ENCODE peak calls at places on chromosomes 7 and 10, in six cellular contexts. One of them, this sample, is unnamed.

GRCh38 chr7:149776305-149776704 is 2.9 kb upstream of the ZNF467 start:
- DNase-seq in left ventricle myocardium inferior: peak
- DNase-seq in fibroblast of lung: no peak
- DNase-seq in uterus: no peak
- DNase-seq in substantia nigra: no peak
- DNase-seq in GM23248: no peak
- DNase-seq in this sample: no peak

GRCh38 chr7:28488061-28488791 is 75.9 kb downstream of the CREB5 start:
- DNase-seq in left ventricle myocardium inferior: no peak
- DNase-seq in fibroblast of lung: no peak
- DNase-seq in uterus: no peak
- DNase-seq in substantia nigra: no peak
- DNase-seq in GM23248: no peak
- DNase-seq in this sample: no peak

GRCh38 chr10:59907537-59907917 is 1.2 kb upstream of the CCDC6 start:
- DNase-seq in left ventricle myocardium inferior: no peak
- DNase-seq in fibroblast of lung: no peak
- DNase-seq in uterus: no peak
- DNase-seq in substantia nigra: no peak
- DNase-seq in GM23248: no peak
- DNase-seq in this sample: no peak

GRCh38 chr7:261341-262250 is 28.4 kb upstream of the FOXL3 start:
- DNase-seq in left ventricle myocardium inferior: peak
- DNase-seq in fibroblast of lung: no peak
- DNase-seq in uterus: no peak
- DNase-seq in substantia nigra: no peak
- DNase-seq in GM23248: no peak
- DNase-seq in this sample: no peak

GRCh38 chr7:54778166-54778565 is 19.2 kb upstream of the SEC61G start:
- DNase-seq in left ventricle myocardium inferior: no peak
- DNase-seq in fibroblast of lung: no peak
- DNase-seq in uterus: no peak
- DNase-seq in substantia nigra: no peak
- DNase-seq in GM23248: no peak
- DNase-seq in this sample: no peak

GRCh38 chr10:78162867-78163266 is 129.2 kb downstream of the RPS24 start:
- DNase-seq in left ventricle myocardium inferior: no peak
- DNase-seq in fibroblast of lung: no peak
- DNase-seq in uterus: no peak
- DNase-seq in substantia nigra: no peak
- DNase-seq in GM23248: peak
- DNase-seq in this sample: no peak

GRCh38 chr10:31098091-31098490 is 66.4 kb upstream of the ZNF438 start:
- DNase-seq in left ventricle myocardium inferior: no peak
- DNase-seq in fibroblast of lung: peak
- DNase-seq in uterus: no peak
- DNase-seq in substantia nigra: no peak
- DNase-seq in GM23248: peak
- DNase-seq in this sample: no peak

GRCh38 chr7:99437946-99438572 is 539 bp downstream of the PTCD1 start:
- DNase-seq in left ventricle myocardium inferior: no peak
- DNase-seq in fibroblast of lung: no peak
- DNase-seq in uterus: no peak
- DNase-seq in substantia nigra: no peak
- DNase-seq in GM23248: peak
- DNase-seq in this sample: no peak

GRCh38 chr7:42407828-42408227 is 170.8 kb upstream of the GLI3 start:
- DNase-seq in left ventricle myocardium inferior: no peak
- DNase-seq in fibroblast of lung: no peak
- DNase-seq in uterus: no peak
- DNase-seq in substantia nigra: no peak
- DNase-seq in GM23248: no peak
- DNase-seq in this sample: no peak

GRCh38 chr7:117505238-117505637 is 25.4 kb downstream of the CFTR start:
- DNase-seq in left ventricle myocardium inferior: no peak
- DNase-seq in fibroblast of lung: no peak
- DNase-seq in uterus: no peak
- DNase-seq in substantia nigra: no peak
- DNase-seq in GM23248: no peak
- DNase-seq in this sample: no peak

GRCh38 chr7:63093481-63093880 is 905.2 kb upstream of the ZNF722 start:
- DNase-seq in left ventricle myocardium inferior: no peak
- DNase-seq in fibroblast of lung: no peak
- DNase-seq in uterus: no peak
- DNase-seq in substantia nigra: no peak
- DNase-seq in GM23248: no peak
- DNase-seq in this sample: no peak

GRCh38 chr7:101911800-101912705 is 94.6 kb downstream of the CUX1 start:
- DNase-seq in left ventricle myocardium inferior: peak
- DNase-seq in fibroblast of lung: peak
- DNase-seq in uterus: peak
- DNase-seq in substantia nigra: no peak
- DNase-seq in GM23248: no peak
- DNase-seq in this sample: no peak

GRCh38 chr7:78514653-78515052 is 716.1 kb downstream of the PHTF2 start:
- DNase-seq in left ventricle myocardium inferior: no peak
- DNase-seq in fibroblast of lung: no peak
- DNase-seq in uterus: no peak
- DNase-seq in substantia nigra: no peak
- DNase-seq in GM23248: no peak
- DNase-seq in this sample: no peak

GRCh38 chr10:93745411-93746065 is 12.2 kb upstream of the LGI1 start:
- DNase-seq in left ventricle myocardium inferior: no peak
- DNase-seq in fibroblast of lung: peak
- DNase-seq in uterus: no peak
- DNase-seq in substantia nigra: no peak
- DNase-seq in GM23248: peak
- DNase-seq in this sample: no peak

GRCh38 chr7:152602962-152603361 is 73.0 kb downstream of the XRCC2 start:
- DNase-seq in left ventricle myocardium inferior: no peak
- DNase-seq in fibroblast of lung: peak
- DNase-seq in uterus: no peak
- DNase-seq in substantia nigra: no peak
- DNase-seq in GM23248: no peak
- DNase-seq in this sample: no peak

GRCh38 chr10:15640536-15641085 is 79.1 kb downstream of the ITGA8 start:
- DNase-seq in left ventricle myocardium inferior: no peak
- DNase-seq in fibroblast of lung: no peak
- DNase-seq in uterus: no peak
- DNase-seq in substantia nigra: no peak
- DNase-seq in GM23248: no peak
- DNase-seq in this sample: no peak

GRCh38 chr7:17233643-17234397 is 64.6 kb upstream of the AHR start:
- DNase-seq in left ventricle myocardium inferior: no peak
- DNase-seq in fibroblast of lung: no peak
- DNase-seq in uterus: no peak
- DNase-seq in substantia nigra: no peak
- DNase-seq in GM23248: peak
- DNase-seq in this sample: no peak

GRCh38 chr10:94992811-94993210 is 54.4 kb downstream of the CYP2C9 start:
- DNase-seq in left ventricle myocardium inferior: no peak
- DNase-seq in fibroblast of lung: no peak
- DNase-seq in uterus: no peak
- DNase-seq in substantia nigra: no peak
- DNase-seq in GM23248: no peak
- DNase-seq in this sample: no peak

GRCh38 chr7:31476073-31476745 is 37.7 kb upstream of the ITPRID1 start:
- DNase-seq in left ventricle myocardium inferior: no peak
- DNase-seq in fibroblast of lung: no peak
- DNase-seq in uterus: no peak
- DNase-seq in substantia nigra: no peak
- DNase-seq in GM23248: no peak
- DNase-seq in this sample: no peak

GRCh38 chr7:88395720-88396119 is 89.0 kb upstream of the STEAP4 start:
- DNase-seq in left ventricle myocardium inferior: no peak
- DNase-seq in fibroblast of lung: no peak
- DNase-seq in uterus: no peak
- DNase-seq in substantia nigra: no peak
- DNase-seq in GM23248: no peak
- DNase-seq in this sample: no peak

GRCh38 chr10:86191686-86192085 is 174.9 kb downstream of the GRID1 start:
- DNase-seq in left ventricle myocardium inferior: no peak
- DNase-seq in fibroblast of lung: no peak
- DNase-seq in uterus: peak
- DNase-seq in substantia nigra: no peak
- DNase-seq in GM23248: no peak
- DNase-seq in this sample: no peak

GRCh38 chr7:135853008-135853407 is 104.4 kb upstream of the FAM180A start:
- DNase-seq in left ventricle myocardium inferior: no peak
- DNase-seq in fibroblast of lung: no peak
- DNase-seq in uterus: no peak
- DNase-seq in substantia nigra: no peak
- DNase-seq in GM23248: no peak
- DNase-seq in this sample: no peak

GRCh38 chr7:50739744-50740455 is 42.8 kb downstream of the GRB10 start:
- DNase-seq in left ventricle myocardium inferior: no peak
- DNase-seq in fibroblast of lung: no peak
- DNase-seq in uterus: no peak
- DNase-seq in substantia nigra: no peak
- DNase-seq in GM23248: peak
- DNase-seq in this sample: no peak

GRCh38 chr7:5870311-5870710 is 10.3 kb upstream of the OCM start:
- DNase-seq in left ventricle myocardium inferior: no peak
- DNase-seq in fibroblast of lung: no peak
- DNase-seq in uterus: no peak
- DNase-seq in substantia nigra: no peak
- DNase-seq in GM23248: no peak
- DNase-seq in this sample: no peak

GRCh38 chr10:52609601-52610240 is 162.9 kb downstream of the MBL2 start:
- DNase-seq in left ventricle myocardium inferior: no peak
- DNase-seq in fibroblast of lung: no peak
- DNase-seq in uterus: no peak
- DNase-seq in substantia nigra: no peak
- DNase-seq in GM23248: no peak
- DNase-seq in this sample: no peak

GRCh38 chr7:44258865-44259546 is 58.2 kb downstream of the YKT6 start:
- DNase-seq in left ventricle myocardium inferior: no peak
- DNase-seq in fibroblast of lung: no peak
- DNase-seq in uterus: no peak
- DNase-seq in substantia nigra: no peak
- DNase-seq in GM23248: no peak
- DNase-seq in this sample: no peak

GRCh38 chr7:44258423-44258760 is 57.6 kb downstream of the YKT6 start:
- DNase-seq in left ventricle myocardium inferior: no peak
- DNase-seq in fibroblast of lung: no peak
- DNase-seq in uterus: no peak
- DNase-seq in substantia nigra: no peak
- DNase-seq in GM23248: no peak
- DNase-seq in this sample: no peak

GRCh38 chr7:44257618-44258422 is 57.0 kb downstream of the YKT6 start:
- DNase-seq in left ventricle myocardium inferior: peak
- DNase-seq in fibroblast of lung: peak
- DNase-seq in uterus: peak
- DNase-seq in substantia nigra: no peak
- DNase-seq in GM23248: peak
- DNase-seq in this sample: peak

GRCh38 chr7:44256459-44256858 is 55.7 kb downstream of the YKT6 start:
- DNase-seq in left ventricle myocardium inferior: no peak
- DNase-seq in fibroblast of lung: no peak
- DNase-seq in uterus: no peak
- DNase-seq in substantia nigra: no peak
- DNase-seq in GM23248: no peak
- DNase-seq in this sample: no peak

GRCh38 chr7:44257213-44257612 is 56.4 kb downstream of the YKT6 start:
- DNase-seq in left ventricle myocardium inferior: no peak
- DNase-seq in fibroblast of lung: no peak
- DNase-seq in uterus: no peak
- DNase-seq in substantia nigra: no peak
- DNase-seq in GM23248: no peak
- DNase-seq in this sample: no peak
- H3K27ac ChIP-seq in left ventricle myocardium inferior: peak
- H3K27ac ChIP-seq in fibroblast of lung: peak
- H3K27ac ChIP-seq in uterus: peak
- H3K27ac ChIP-seq in substantia nigra: peak
- H3K27ac ChIP-seq in GM23248: peak
- H3K27ac ChIP-seq in this sample: peak

DNA sequence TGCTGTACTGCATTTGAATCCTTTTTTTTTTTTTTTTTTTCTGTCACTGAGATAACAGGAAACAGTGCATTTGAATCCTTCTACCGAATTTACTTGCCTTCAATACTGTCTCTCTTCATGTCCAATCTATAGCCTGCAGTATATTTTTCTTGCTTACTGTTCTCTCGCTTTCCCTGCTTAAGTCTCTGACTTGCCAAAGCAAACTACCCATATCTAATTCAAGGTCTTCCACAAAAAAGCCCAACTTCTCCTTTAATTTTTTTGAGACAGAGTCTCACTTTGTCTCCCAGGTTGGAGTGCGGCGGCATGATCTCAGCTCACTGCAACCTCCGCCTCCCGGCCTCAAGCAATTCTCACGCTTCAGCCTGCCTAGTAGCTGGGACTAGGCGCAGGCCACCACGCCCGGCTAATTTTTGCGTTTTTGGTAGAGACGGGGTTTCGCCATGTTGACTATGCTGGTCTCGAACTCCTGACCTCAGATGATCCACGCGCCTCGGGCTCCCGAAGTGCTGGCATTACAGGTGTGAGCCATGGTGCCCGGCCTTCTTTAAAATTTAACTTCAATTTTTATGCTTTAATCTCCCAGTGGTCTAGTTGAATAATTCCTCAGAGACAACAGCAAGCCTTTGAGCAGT is 882 bp downstream of the PDCD11 start:
- DNase-seq in left ventricle myocardium inferior: no peak
- DNase-seq in fibroblast of lung: no peak
- DNase-seq in uterus: no peak
- DNase-seq in substantia nigra: no peak
- DNase-seq in GM23248: peak
- DNase-seq in this sample: no peak
- H3K27ac ChIP-seq in left ventricle myocardium inferior: peak
- H3K27ac ChIP-seq in fibroblast of lung: peak
- H3K27ac ChIP-seq in uterus: peak
- H3K27ac ChIP-seq in substantia nigra: no peak
- H3K27ac ChIP-seq in GM23248: peak
- H3K27ac ChIP-seq in this sample: no peak

GRCh38 chr10:88830643-88831277 is 20.9 kb downstream of the ANKRD22 start:
- DNase-seq in left ventricle myocardium inferior: no peak
- DNase-seq in fibroblast of lung: no peak
- DNase-seq in uterus: no peak
- DNase-seq in substantia nigra: no peak
- DNase-seq in GM23248: no peak
- DNase-seq in this sample: no peak
- H3K27ac ChIP-seq in left ventricle myocardium inferior: no peak
- H3K27ac ChIP-seq in fibroblast of lung: no peak
- H3K27ac ChIP-seq in uterus: no peak
- H3K27ac ChIP-seq in substantia nigra: no peak
- H3K27ac ChIP-seq in GM23248: no peak
- H3K27ac ChIP-seq in this sample: no peak

DNA sequence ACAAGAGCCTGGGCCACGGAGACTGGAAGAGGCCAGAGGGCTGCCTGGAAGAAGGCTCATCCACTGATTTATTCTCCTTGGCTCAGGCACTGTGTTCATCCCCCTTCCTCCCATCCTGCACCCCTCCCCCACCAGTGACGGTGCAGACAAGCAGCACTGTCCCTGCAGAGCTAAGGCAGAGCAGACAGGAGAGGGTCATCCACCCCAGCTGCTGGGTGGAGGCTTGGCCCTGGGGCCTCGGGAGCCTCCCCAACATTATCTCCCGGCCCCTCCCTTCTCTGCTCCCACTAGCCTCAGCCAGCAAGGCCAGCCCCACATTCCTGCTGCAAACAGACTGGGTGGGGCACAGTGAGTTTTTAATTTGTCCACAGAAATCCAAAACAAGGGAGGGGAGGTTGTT is 24.9 kb upstream of the HSPA12A start:
- DNase-seq in left ventricle myocardium inferior: peak
- DNase-seq in fibroblast of lung: peak
- DNase-seq in uterus: peak
- DNase-seq in substantia nigra: no peak
- DNase-seq in GM23248: peak
- DNase-seq in this sample: no peak
- H3K27ac ChIP-seq in left ventricle myocardium inferior: no peak
- H3K27ac ChIP-seq in fibroblast of lung: no peak
- H3K27ac ChIP-seq in uterus: no peak
- H3K27ac ChIP-seq in substantia nigra: no peak
- H3K27ac ChIP-seq in GM23248: no peak
- H3K27ac ChIP-seq in this sample: no peak